ENCODE peak calls at places on chromosomes 4 and X, in four cellular contexts. One of them, this sample, is unnamed.

GRCh38 chr4:153521467-153521866 is 55.3 kb downstream of the TMEM131L start:
- DNase-seq in GM23338: no peak
- DNase-seq in mesenchymal stem cell: no peak
- DNase-seq in mammary epithelial cell: no peak
- DNase-seq in this sample: no peak

GRCh38 chr4:30473225-30473624 is 246.9 kb upstream of the PCDH7 start:
- DNase-seq in GM23338: no peak
- DNase-seq in mesenchymal stem cell: no peak
- DNase-seq in mammary epithelial cell: no peak
- DNase-seq in this sample: no peak

GRCh38 chr4:38088321-38088720 is 128.1 kb downstream of the PTTG2 start:
- DNase-seq in GM23338: no peak
- DNase-seq in mesenchymal stem cell: no peak
- DNase-seq in mammary epithelial cell: no peak
- DNase-seq in this sample: no peak

GRCh38 chr4:89788243-89789072 is 48.5 kb downstream of the SNCA start:
- DNase-seq in GM23338: no peak
- DNase-seq in mesenchymal stem cell: peak
- DNase-seq in mammary epithelial cell: peak
- DNase-seq in this sample: no peak

GRCh38 chr4:151555151-151555945 is 146.4 kb downstream of the FHIP1A start:
- DNase-seq in GM23338: no peak
- DNase-seq in mesenchymal stem cell: no peak
- DNase-seq in mammary epithelial cell: peak
- DNase-seq in this sample: no peak

GRCh38 chr4:26952891-26953290 is 92.2 kb downstream of the STIM2 start:
- DNase-seq in GM23338: no peak
- DNase-seq in mesenchymal stem cell: no peak
- DNase-seq in mammary epithelial cell: no peak
- DNase-seq in this sample: no peak

GRCh38 chr4:89000844-89001360 is 56.1 kb downstream of the FAM13A start:
- DNase-seq in GM23338: no peak
- DNase-seq in mesenchymal stem cell: peak
- DNase-seq in mammary epithelial cell: peak
- DNase-seq in this sample: peak

GRCh38 chrX:34365482-34365881 is 233.4 kb upstream of the FAM47A start:
- DNase-seq in GM23338: peak
- DNase-seq in mesenchymal stem cell: peak
- DNase-seq in mammary epithelial cell: peak
- DNase-seq in this sample: peak

GRCh38 chr4:180617203-180617602 is 1626.0 kb upstream of the TENM3 start:
- DNase-seq in GM23338: peak
- DNase-seq in mesenchymal stem cell: peak
- DNase-seq in mammary epithelial cell: peak
- DNase-seq in this sample: no peak

GRCh38 chr4:6696611-6697010 is 2.9 kb downstream of the S100P start:
- DNase-seq in GM23338: no peak
- DNase-seq in mesenchymal stem cell: no peak
- DNase-seq in mammary epithelial cell: peak
- DNase-seq in this sample: peak

GRCh38 chr4:110550260-110550659 is 72.6 kb downstream of the PITX2 start:
- DNase-seq in GM23338: no peak
- DNase-seq in mesenchymal stem cell: peak
- DNase-seq in mammary epithelial cell: peak
- DNase-seq in this sample: no peak

GRCh38 chrX:136899206-136899605 is 18.7 kb upstream of the RBMX start:
- DNase-seq in GM23338: no peak
- DNase-seq in mesenchymal stem cell: no peak
- DNase-seq in mammary epithelial cell: no peak
- DNase-seq in this sample: no peak

GRCh38 chrX:41010188-41010846 is 74.9 kb upstream of the USP9X start:
- DNase-seq in GM23338: peak
- DNase-seq in mesenchymal stem cell: peak
- DNase-seq in mammary epithelial cell: peak
- DNase-seq in this sample: peak

GRCh38 chr4:112029642-112030235 is 115.5 kb upstream of the FAM241A start:
- DNase-seq in GM23338: no peak
- DNase-seq in mesenchymal stem cell: no peak
- DNase-seq in mammary epithelial cell: peak
- DNase-seq in this sample: no peak

GRCh38 chr4:6779667-6780565 is 2.6 kb upstream of the KIAA0232 start:
- DNase-seq in GM23338: peak
- DNase-seq in mesenchymal stem cell: peak
- DNase-seq in mammary epithelial cell: no peak
- DNase-seq in this sample: no peak

GRCh38 chr4:143186634-143187033 is 1.9 kb downstream of the USP38 start:
- DNase-seq in GM23338: peak
- DNase-seq in mesenchymal stem cell: no peak
- DNase-seq in mammary epithelial cell: peak
- DNase-seq in this sample: no peak

GRCh38 chrX:17706676-17707075 is 30.6 kb upstream of the SCML1 start:
- DNase-seq in GM23338: no peak
- DNase-seq in mesenchymal stem cell: peak
- DNase-seq in mammary epithelial cell: peak
- DNase-seq in this sample: peak

GRCh38 chrX:115344885-115345653 is 55.6 kb downstream of the LUZP4 start:
- DNase-seq in GM23338: peak
- DNase-seq in mesenchymal stem cell: peak
- DNase-seq in mammary epithelial cell: peak
- DNase-seq in this sample: peak

GRCh38 chrX:110081740-110082139 is 78.8 kb downstream of the TMEM164 start:
- DNase-seq in GM23338: no peak
- DNase-seq in mesenchymal stem cell: peak
- DNase-seq in mammary epithelial cell: peak
- DNase-seq in this sample: no peak

GRCh38 chrX:16462912-16463311 is 187.0 kb upstream of the S100G start:
- DNase-seq in GM23338: no peak
- DNase-seq in mesenchymal stem cell: peak
- DNase-seq in mammary epithelial cell: no peak
- DNase-seq in this sample: no peak

GRCh38 chr4:187550256-187550950 is 445.2 kb upstream of the ZFP42 start:
- DNase-seq in GM23338: no peak
- DNase-seq in mesenchymal stem cell: no peak
- DNase-seq in mammary epithelial cell: peak
- DNase-seq in this sample: peak

GRCh38 chrX:773292-774025 is 142.9 kb downstream of the SHOX start:
- DNase-seq in GM23338: no peak
- DNase-seq in mesenchymal stem cell: no peak
- DNase-seq in mammary epithelial cell: no peak
- DNase-seq in this sample: no peak

GRCh38 chr4:7435411-7436095 is 823 bp upstream of the PSAPL1 start:
- DNase-seq in GM23338: no peak
- DNase-seq in mesenchymal stem cell: no peak
- DNase-seq in mammary epithelial cell: no peak
- DNase-seq in this sample: peak

GRCh38 chrX:112341598-112341997 is 259.0 kb upstream of the TRPC5 start:
- DNase-seq in GM23338: no peak
- DNase-seq in mesenchymal stem cell: peak
- DNase-seq in mammary epithelial cell: no peak
- DNase-seq in this sample: no peak

GRCh38 chrX:44072631-44073030 is 99.4 kb upstream of the NDP start:
- DNase-seq in GM23338: no peak
- DNase-seq in mesenchymal stem cell: no peak
- DNase-seq in mammary epithelial cell: no peak
- DNase-seq in this sample: no peak

GRCh38 chr4:55121246-55121645 is 4.1 kb downstream of the KDR start:
- DNase-seq in GM23338: no peak
- DNase-seq in mesenchymal stem cell: no peak
- DNase-seq in mammary epithelial cell: no peak
- DNase-seq in this sample: peak

GRCh38 chrX:140799216-140799615 is 89.7 kb downstream of the LINC00632 start:
- DNase-seq in GM23338: no peak
- DNase-seq in mesenchymal stem cell: no peak
- DNase-seq in mammary epithelial cell: peak
- DNase-seq in this sample: no peak

GRCh38 chrX:71617742-71618141 is 569 bp downstream of the CXCR3 start:
- DNase-seq in GM23338: no peak
- DNase-seq in mesenchymal stem cell: no peak
- DNase-seq in mammary epithelial cell: no peak
- DNase-seq in this sample: no peak

GRCh38 chr4:122537388-122538135 is 81.0 kb upstream of the IL2 start:
- DNase-seq in GM23338: no peak
- DNase-seq in mesenchymal stem cell: no peak
- DNase-seq in mammary epithelial cell: no peak
- DNase-seq in this sample: no peak

GRCh38 chr4:107647591-107647990 is 72.4 kb downstream of the PAPSS1 start:
- DNase-seq in GM23338: no peak
- DNase-seq in mesenchymal stem cell: no peak
- DNase-seq in mammary epithelial cell: no peak
- DNase-seq in this sample: no peak

GRCh38 chr4:93828332-93828829 is at the start of gene ATOH1:
- DNase-seq in GM23338: peak
- DNase-seq in mesenchymal stem cell: no peak
- DNase-seq in mammary epithelial cell: peak
- DNase-seq in this sample: no peak
- H2AFZ ChIP-seq in GM23338: peak
- H2AFZ ChIP-seq in mesenchymal stem cell: peak
- H2AFZ ChIP-seq in mammary epithelial cell: no peak
- H2AFZ ChIP-seq in this sample: no peak

GRCh38 chrX:38206036-38206435 is 14.6 kb downstream of the SRPX start:
- DNase-seq in GM23338: no peak
- DNase-seq in mesenchymal stem cell: peak
- DNase-seq in mammary epithelial cell: no peak
- DNase-seq in this sample: no peak

GRCh38 chrX:38205037-38205436 is 15.6 kb downstream of the SRPX start:
- DNase-seq in GM23338: no peak
- DNase-seq in mesenchymal stem cell: no peak
- DNase-seq in mammary epithelial cell: no peak
- DNase-seq in this sample: no peak

GRCh38 chrX:38212246-38212645 is 8.4 kb downstream of the SRPX start:
- DNase-seq in GM23338: no peak
- DNase-seq in mesenchymal stem cell: no peak
- DNase-seq in mammary epithelial cell: no peak
- DNase-seq in this sample: no peak

DNA sequence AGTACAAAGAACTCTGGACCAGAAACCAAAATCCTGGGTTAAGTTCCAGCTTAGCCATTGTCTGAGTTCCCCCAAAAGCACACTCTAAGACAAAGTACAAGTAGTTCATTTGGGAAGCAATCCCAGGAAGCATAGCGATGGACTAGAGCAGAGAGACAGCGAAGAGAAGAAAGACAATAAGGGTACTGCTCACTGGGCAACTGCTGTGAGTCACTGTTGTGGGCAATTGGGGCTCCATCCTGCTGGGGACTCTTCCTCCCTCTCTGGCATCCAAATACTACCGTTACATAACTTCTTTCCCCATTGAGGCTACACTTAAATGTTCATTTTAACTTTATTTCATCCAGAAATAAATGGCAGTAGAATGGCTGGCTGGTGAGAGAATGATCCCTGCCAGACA is 14.1 kb downstream of the SRPX start:
- DNase-seq in GM23338: no peak
- DNase-seq in mesenchymal stem cell: no peak
- DNase-seq in mammary epithelial cell: no peak
- DNase-seq in this sample: no peak
- H2AFZ ChIP-seq in GM23338: no peak
- H2AFZ ChIP-seq in mesenchymal stem cell: no peak
- H2AFZ ChIP-seq in mammary epithelial cell: no peak
- H2AFZ ChIP-seq in this sample: no peak

GRCh38 chrX:129981207-129981553 is 1.3 kb upstream of the BCORL1 start:
- DNase-seq in GM23338: no peak
- DNase-seq in mesenchymal stem cell: no peak
- DNase-seq in mammary epithelial cell: no peak
- DNase-seq in this sample: no peak
- H2AFZ ChIP-seq in GM23338: no peak
- H2AFZ ChIP-seq in mesenchymal stem cell: no peak
- H2AFZ ChIP-seq in mammary epithelial cell: peak
- H2AFZ ChIP-seq in this sample: no peak

GRCh38 chrX:130174051-130174704 is 2.4 kb downstream of the RAB33A start:
- DNase-seq in GM23338: no peak
- DNase-seq in mesenchymal stem cell: peak
- DNase-seq in mammary epithelial cell: no peak
- DNase-seq in this sample: peak

GRCh38 chrX:130171446-130172126 is at the start of gene RAB33A:
- DNase-seq in GM23338: peak
- DNase-seq in mesenchymal stem cell: peak
- DNase-seq in mammary epithelial cell: no peak
- DNase-seq in this sample: no peak

GRCh38 chrX:130172127-130172834 is 519 bp downstream of the RAB33A start:
- DNase-seq in GM23338: peak
- DNase-seq in mesenchymal stem cell: no peak
- DNase-seq in mammary epithelial cell: no peak
- DNase-seq in this sample: no peak

GRCh38 chrX:130174937-130175336 is 3.2 kb downstream of the RAB33A start:
- DNase-seq in GM23338: no peak
- DNase-seq in mesenchymal stem cell: no peak
- DNase-seq in mammary epithelial cell: no peak
- DNase-seq in this sample: no peak

GRCh38 chrX:130173190-130173895 is 1.6 kb downstream of the RAB33A start:
- DNase-seq in GM23338: no peak
- DNase-seq in mesenchymal stem cell: peak
- DNase-seq in mammary epithelial cell: no peak
- DNase-seq in this sample: peak
- H2AFZ ChIP-seq in GM23338: no peak
- H2AFZ ChIP-seq in mesenchymal stem cell: no peak
- H2AFZ ChIP-seq in mammary epithelial cell: no peak
- H2AFZ ChIP-seq in this sample: no peak

This sample was measured in trophoblast cell.